ENCODE peak calls at places on chromosome 1, in six cellular contexts. One of them, this sample, is unnamed.

GRCh38 chr1:197928849-197929336 is 11.7 kb downstream of the LHX9 start:
- DNase-seq in osteoblast: no peak
- DNase-seq in cerebellar nuclear complex: no peak
- DNase-seq in effector CD4-positive, alpha-beta T cell: no peak
- DNase-seq in stimulated activated CD4-positive, alpha-beta T cell treated with anti-CD3 and anti-CD28 coated beads, Interleukin-1b, Interleukin-23, amount 100 ng/mL, for 4 hours: no peak
- DNase-seq in skeletal muscle cell: no peak
- DNase-seq in this sample: no peak

GRCh38 chr1:167562697-167563096 is 9.1 kb upstream of the CREG1 start:
- DNase-seq in osteoblast: no peak
- DNase-seq in cerebellar nuclear complex: no peak
- DNase-seq in effector CD4-positive, alpha-beta T cell: no peak
- DNase-seq in stimulated activated CD4-positive, alpha-beta T cell treated with anti-CD3 and anti-CD28 coated beads, Interleukin-1b, Interleukin-23, amount 100 ng/mL, for 4 hours: no peak
- DNase-seq in skeletal muscle cell: peak
- DNase-seq in this sample: no peak

GRCh38 chr1:219882755-219883154 is 45.6 kb downstream of the SLC30A10 start:
- DNase-seq in osteoblast: no peak
- DNase-seq in cerebellar nuclear complex: no peak
- DNase-seq in effector CD4-positive, alpha-beta T cell: no peak
- DNase-seq in stimulated activated CD4-positive, alpha-beta T cell treated with anti-CD3 and anti-CD28 coated beads, Interleukin-1b, Interleukin-23, amount 100 ng/mL, for 4 hours: no peak
- DNase-seq in skeletal muscle cell: no peak
- DNase-seq in this sample: no peak

GRCh38 chr1:160625725-160626498 is 20.9 kb downstream of the SLAMF1 start:
- DNase-seq in osteoblast: no peak
- DNase-seq in cerebellar nuclear complex: no peak
- DNase-seq in effector CD4-positive, alpha-beta T cell: peak
- DNase-seq in stimulated activated CD4-positive, alpha-beta T cell treated with anti-CD3 and anti-CD28 coated beads, Interleukin-1b, Interleukin-23, amount 100 ng/mL, for 4 hours: peak
- DNase-seq in skeletal muscle cell: no peak
- DNase-seq in this sample: no peak

GRCh38 chr1:66243548-66244130 is 290.3 kb upstream of the SGIP1 start:
- DNase-seq in osteoblast: no peak
- DNase-seq in cerebellar nuclear complex: no peak
- DNase-seq in effector CD4-positive, alpha-beta T cell: no peak
- DNase-seq in stimulated activated CD4-positive, alpha-beta T cell treated with anti-CD3 and anti-CD28 coated beads, Interleukin-1b, Interleukin-23, amount 100 ng/mL, for 4 hours: no peak
- DNase-seq in skeletal muscle cell: no peak
- DNase-seq in this sample: no peak

GRCh38 chr1:2103901-2104590 is 53.8 kb downstream of the PRKCZ start:
- DNase-seq in osteoblast: no peak
- DNase-seq in cerebellar nuclear complex: no peak
- DNase-seq in effector CD4-positive, alpha-beta T cell: no peak
- DNase-seq in stimulated activated CD4-positive, alpha-beta T cell treated with anti-CD3 and anti-CD28 coated beads, Interleukin-1b, Interleukin-23, amount 100 ng/mL, for 4 hours: no peak
- DNase-seq in skeletal muscle cell: no peak
- DNase-seq in this sample: no peak

GRCh38 chr1:177772621-177773020 is 197.2 kb downstream of the SEC16B start:
- DNase-seq in osteoblast: no peak
- DNase-seq in cerebellar nuclear complex: no peak
- DNase-seq in effector CD4-positive, alpha-beta T cell: no peak
- DNase-seq in stimulated activated CD4-positive, alpha-beta T cell treated with anti-CD3 and anti-CD28 coated beads, Interleukin-1b, Interleukin-23, amount 100 ng/mL, for 4 hours: no peak
- DNase-seq in skeletal muscle cell: no peak
- DNase-seq in this sample: no peak

GRCh38 chr1:31689821-31690220 is 14.0 kb downstream of the COL16A1 start:
- DNase-seq in osteoblast: peak
- DNase-seq in cerebellar nuclear complex: no peak
- DNase-seq in effector CD4-positive, alpha-beta T cell: no peak
- DNase-seq in stimulated activated CD4-positive, alpha-beta T cell treated with anti-CD3 and anti-CD28 coated beads, Interleukin-1b, Interleukin-23, amount 100 ng/mL, for 4 hours: no peak
- DNase-seq in skeletal muscle cell: peak
- DNase-seq in this sample: no peak

GRCh38 chr1:181083842-181084605 is 4.5 kb upstream of the IER5 start:
- DNase-seq in osteoblast: no peak
- DNase-seq in cerebellar nuclear complex: no peak
- DNase-seq in effector CD4-positive, alpha-beta T cell: peak
- DNase-seq in stimulated activated CD4-positive, alpha-beta T cell treated with anti-CD3 and anti-CD28 coated beads, Interleukin-1b, Interleukin-23, amount 100 ng/mL, for 4 hours: no peak
- DNase-seq in skeletal muscle cell: no peak
- DNase-seq in this sample: peak

GRCh38 chr1:174266991-174267612 is 107.8 kb downstream of the RABGAP1L start:
- DNase-seq in osteoblast: no peak
- DNase-seq in cerebellar nuclear complex: no peak
- DNase-seq in effector CD4-positive, alpha-beta T cell: no peak
- DNase-seq in stimulated activated CD4-positive, alpha-beta T cell treated with anti-CD3 and anti-CD28 coated beads, Interleukin-1b, Interleukin-23, amount 100 ng/mL, for 4 hours: no peak
- DNase-seq in skeletal muscle cell: no peak
- DNase-seq in this sample: no peak

This sample was measured in T-helper 2 cell.